ENCODE peak calls at places on chromosomes 5 and 9, in four cellular contexts. X is uterus, P is Peyer's patch, B is neuronal stem cell. D is an unnamed sample. For H3K4me1, the result is how much of the 10 kb centered on the place peaks cover.

GRCh38 chr5:140329739-140330481 is 16.5 kb downstream of the HBEGF start:
- DNase-seq in X (no peak), P (no peak), B (no peak), D (no peak)

GRCh38 chr5:1118231-1118698 is 6.4 kb upstream of the SLC12A7 start:
- DNase-seq in X (peak), P (no peak), B (no peak), D (no peak)

GRCh38 chr9:96204853-96205252 is 97.1 kb downstream of the HSD17B3 start:
- DNase-seq in X (no peak), P (no peak), B (no peak), D (no peak)

GRCh38 chr5:74641778-74642542 is 1.4 kb upstream of the ENC1 start:
- DNase-seq in X (peak), P (peak), B (peak), D (no peak)

GRCh38 chr9:121545148-121545874 is 45.7 kb upstream of the GGTA1 start:
- DNase-seq in X (no peak), P (no peak), B (no peak), D (no peak)

GRCh38 chr5:74433255-74434123 is 207.0 kb downstream of the ENC1 start:
- DNase-seq in X (no peak), P (no peak), B (no peak), D (no peak)

GRCh38 chr9:76451234-76451633 is 7.7 kb upstream of the GCNT1 start:
- DNase-seq in X (no peak), P (no peak), B (no peak), D (no peak)

GRCh38 chr9:134138292-134138691 is 2.4 kb downstream of the WDR5 start:
- DNase-seq in X (no peak), P (peak), B (no peak), D (no peak)

GRCh38 chr5:37836173-37837100 is 3.4 kb downstream of the GDNF start:
- DNase-seq in X (no peak), P (no peak), B (no peak), D (no peak)

GRCh38 chr5:23089316-23089715 is 236.2 kb upstream of the CDH12 start:
- DNase-seq in X (no peak), P (no peak), B (no peak), D (no peak)

GRCh38 chr9:35686222-35687203 is 3.2 kb downstream of the TPM2 start:
- DNase-seq in X (no peak), P (no peak), B (no peak), D (no peak)

GRCh38 chr5:68658810-68659372 is 434.9 kb upstream of the SLC30A5 start:
- DNase-seq in X (no peak), P (no peak), B (no peak), D (no peak)

GRCh38 chr9:133154097-133154989 is 9.4 kb downstream of the GBGT1 start:
- DNase-seq in X (no peak), P (peak), B (no peak), D (no peak)

GRCh38 chr9:8616419-8616818 is 816.8 kb upstream of the DMAC1 start:
- DNase-seq in X (no peak), P (no peak), B (no peak), D (no peak)

DNA sequence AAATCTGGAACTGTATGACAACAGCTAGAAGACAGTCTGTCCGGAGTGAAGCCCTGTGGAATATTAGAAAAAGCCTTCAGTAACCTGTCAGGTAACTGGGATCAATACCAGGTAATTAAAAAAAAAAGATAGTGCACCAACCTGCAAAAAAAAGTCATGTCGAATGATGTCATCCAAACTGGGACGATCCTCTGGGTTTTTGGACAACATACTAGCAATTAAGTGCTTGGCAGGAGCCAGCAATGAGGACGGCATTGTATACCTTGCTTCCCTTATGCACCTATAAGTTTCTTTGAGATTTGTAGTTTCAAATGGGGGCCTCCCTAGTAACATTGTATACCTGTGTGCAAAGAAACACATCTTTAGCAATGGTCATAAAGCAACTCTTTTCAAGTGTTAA is 2.8 kb downstream of the PLK2 start:
- DNase-seq in X (no peak), P (no peak), B (no peak), D (no peak)
- H3K4me3 ChIP-seq in X (peak), P (no peak), B (peak), D (peak)

GRCh38 chr5:139296198-139296597 is 2.7 kb downstream of the MATR3 start:
- DNase-seq in X (no peak), P (no peak), B (no peak), D (no peak)

GRCh38 chr5:139297439-139298133 is 4.0 kb downstream of the MATR3 start:
- DNase-seq in X (no peak), P (no peak), B (no peak), D (no peak)

GRCh38 chr5:139294372-139295165 is 1.0 kb downstream of the MATR3 start:
- DNase-seq in X (peak), P (peak), B (peak), D (no peak)

GRCh38 chr5:139296862-139297326 is 3.4 kb downstream of the MATR3 start:
- DNase-seq in X (no peak), P (no peak), B (no peak), D (no peak)

DNA sequence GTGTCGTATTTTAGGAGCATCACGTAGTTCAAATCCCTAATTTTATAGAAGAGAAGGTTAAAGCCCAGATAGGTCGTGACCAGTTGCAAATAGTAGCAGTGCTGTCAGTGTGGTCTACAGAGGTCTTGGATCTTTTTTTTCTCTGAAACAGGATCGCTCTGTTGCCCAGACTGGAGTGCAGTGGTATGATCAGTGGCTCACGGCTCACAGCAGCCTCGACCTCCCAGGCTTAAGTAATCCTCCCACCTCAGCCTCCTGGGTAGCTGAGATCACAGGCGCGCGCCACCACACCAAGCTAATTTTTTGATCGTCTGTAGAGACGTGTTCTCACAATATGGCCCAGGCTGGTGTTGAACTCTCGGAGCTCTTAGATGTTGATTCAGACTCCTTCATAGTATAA is 2.2 kb downstream of the MATR3 start:
- DNase-seq in X (no peak), P (no peak), B (no peak), D (no peak)
- H3K4me1 ChIP-seq in X (under half), P (under half), B (under half), D (half or more)

DNA sequence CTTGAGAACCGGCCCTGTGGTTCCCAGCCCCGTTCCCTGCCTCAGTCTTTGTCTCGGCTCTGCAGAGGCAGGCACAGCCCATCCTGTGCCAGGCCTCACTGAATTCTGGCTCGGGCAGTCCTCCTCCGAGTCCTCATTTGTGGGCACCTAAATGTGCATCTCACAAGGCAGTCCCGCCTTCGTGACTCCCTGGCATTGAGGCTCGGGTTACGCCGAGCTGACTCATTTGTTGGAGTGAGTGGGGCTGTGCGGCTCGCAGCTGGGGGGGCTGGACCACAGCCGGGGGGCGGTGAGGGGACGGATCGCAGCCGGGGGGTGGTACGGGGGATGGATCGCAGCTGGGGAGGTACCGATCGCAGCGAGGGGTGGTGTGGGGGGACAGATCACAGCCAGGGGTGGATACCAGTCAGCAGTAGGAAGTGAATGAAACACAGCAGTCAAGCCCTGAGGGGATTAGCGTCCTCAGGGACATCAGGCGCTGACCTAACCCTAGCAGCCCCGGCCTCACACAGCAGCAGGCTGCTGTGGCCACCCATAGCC is 72.2 kb downstream of the PSMB7 start:
- DNase-seq in X (peak), P (no peak), B (peak), D (no peak)
- H3K4me3 ChIP-seq in X (no peak), P (no peak), B (no peak), D (peak)

GRCh38 chr9:40884072-40884901 is 244.2 kb downstream of the FOXD4L6 start:
- DNase-seq in X (no peak), P (peak), B (no peak), D (peak)
- H3K4me1 ChIP-seq in X (under half), P (under half), B (under half), D (under half)

GRCh38 chr5:161851691-161852299 is 3.9 kb downstream of the GABRA1 start:
- DNase-seq in X (no peak), P (no peak), B (no peak), D (no peak)
- H3K4me3 ChIP-seq in X (no peak), P (no peak), B (no peak), D (no peak)

DNA sequence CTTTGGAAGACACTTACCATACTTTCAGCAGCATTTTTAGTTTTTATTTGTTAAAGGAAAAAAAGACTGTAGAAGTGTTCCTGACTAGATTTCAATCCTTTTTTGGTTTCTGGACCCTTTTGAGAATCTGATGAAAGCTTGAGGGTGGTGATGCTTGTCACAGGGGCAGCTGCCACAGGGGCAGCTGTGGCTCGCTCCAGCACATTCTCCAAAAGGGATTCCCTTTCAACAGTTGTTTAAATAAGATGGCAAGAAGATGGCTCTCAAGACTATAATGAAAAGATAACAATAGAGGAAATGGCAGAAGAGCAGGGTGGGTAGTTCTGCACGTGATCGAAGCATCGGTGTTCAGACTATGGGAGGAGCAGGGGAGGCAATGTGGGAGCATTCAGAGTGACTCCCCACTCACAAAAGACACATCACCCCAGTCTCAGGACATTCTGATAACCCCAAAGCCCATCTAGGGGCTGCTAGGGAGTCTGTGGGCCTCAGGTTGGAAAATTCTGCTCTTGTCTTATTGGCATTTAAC is 46.5 kb upstream of the TNFAIP8 start:
- DNase-seq in X (no peak), P (no peak), B (no peak), D (no peak)
- H3K4me1 ChIP-seq in X (under half), P (under half), B (under half), D (under half)

GRCh38 chr9:126611188-126611587 is 2.5 kb upstream of the LMX1B start:
- DNase-seq in X (no peak), P (no peak), B (no peak), D (no peak)

GRCh38 chr9:126611592-126612328 is 2.0 kb upstream of the LMX1B start:
- DNase-seq in X (peak), P (peak), B (no peak), D (no peak)

GRCh38 chr9:126612813-126613641 is 701 bp upstream of the LMX1B start:
- DNase-seq in X (no peak), P (peak), B (no peak), D (no peak)

GRCh38 chr9:126613656-126614055 is at the start of gene LMX1B:
- DNase-seq in X (no peak), P (peak), B (no peak), D (no peak)

DNA sequence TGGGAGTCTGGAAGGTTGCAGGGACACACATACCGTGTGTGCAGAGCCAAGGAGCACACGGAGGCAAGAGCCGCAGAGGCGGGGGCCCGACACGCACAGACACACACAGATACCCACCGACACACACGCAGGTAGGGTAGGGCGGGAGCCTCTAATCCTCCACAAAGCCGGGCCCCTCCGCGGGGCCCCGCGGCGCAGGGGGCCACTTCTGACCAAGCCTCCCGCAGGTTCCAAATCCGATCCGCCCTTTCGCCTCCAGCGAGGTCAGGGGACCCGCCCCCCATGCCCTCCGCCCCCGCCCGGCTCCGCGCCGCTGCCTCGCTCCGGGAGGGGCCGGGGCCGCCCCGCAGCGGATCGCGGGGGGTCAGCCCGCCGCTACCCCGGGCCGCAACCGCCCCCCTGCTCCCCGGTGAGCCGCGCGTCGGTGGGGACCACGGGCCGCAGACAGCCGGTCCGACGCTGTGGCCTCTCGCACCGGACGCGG is 1.4 kb upstream of the LMX1B start:
- DNase-seq in X (no peak), P (peak), B (no peak), D (no peak)
- H3K4me3 ChIP-seq in X (no peak), P (no peak), B (no peak), D (peak)

GRCh38 chr5:159097461-159098284 is 2.0 kb downstream of the EBF1 start:
- DNase-seq in X (peak), P (no peak), B (peak), D (no peak)
- H3K4me1 ChIP-seq in X (under half), P (under half), B (under half), D (under half)

DNA sequence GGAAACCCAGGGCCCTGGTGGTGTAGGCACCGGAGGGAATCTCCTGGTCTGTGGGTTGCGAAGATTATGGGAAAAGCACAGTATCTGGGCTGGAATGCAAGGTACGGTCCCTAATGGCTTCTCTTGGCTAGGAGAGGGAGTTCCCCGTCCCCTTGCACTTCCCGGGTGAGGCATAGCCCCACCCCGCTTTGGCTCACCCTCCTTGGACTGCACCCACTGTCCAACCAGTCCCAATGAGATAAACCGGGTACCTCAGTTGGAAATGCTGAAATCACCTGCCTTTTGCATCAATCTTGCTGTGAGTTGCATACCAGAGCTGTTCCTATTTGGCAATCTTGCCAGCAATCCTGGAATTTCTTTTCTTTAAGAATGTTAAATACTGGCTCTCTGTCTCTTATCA is 1429.1 kb downstream of the MAT2B start:
- DNase-seq in X (no peak), P (no peak), B (no peak), D (no peak)
- H3K4me3 ChIP-seq in X (no peak), P (no peak), B (no peak), D (no peak)